ENCODE peak calls at places on chromosomes 7 and 10, in ten cellular contexts. One of them, this sample, is unnamed.
A peak's percentile ranks its signal among the peaks of the same experiment; 100 is the strongest.

GRCh38 chr10:49115015-49115795 is at the start of gene VSTM4:
- DNase-seq in CD8-positive, alpha-beta T cell: no peak
- DNase-seq in bronchial epithelial cell: no peak
- DNase-seq in tibial nerve: peak; percentile 23
- DNase-seq in PC-3: no peak
- DNase-seq in endothelial cell of umbilical vein: peak; percentile 20
- DNase-seq in psoas muscle: peak; percentile 67
- DNase-seq in transverse colon: no peak
- DNase-seq in brain microvascular endothelial cell: peak; percentile 45
- DNase-seq in ovary: peak; percentile 60
- DNase-seq in this sample: peak; percentile 47

GRCh38 chr7:30543815-30544525 is 39.3 kb upstream of the GGCT start:
- DNase-seq in CD8-positive, alpha-beta T cell: no peak
- DNase-seq in bronchial epithelial cell: no peak
- DNase-seq in tibial nerve: no peak
- DNase-seq in PC-3: no peak
- DNase-seq in endothelial cell of umbilical vein: no peak
- DNase-seq in psoas muscle: no peak
- DNase-seq in transverse colon: no peak
- DNase-seq in brain microvascular endothelial cell: no peak
- DNase-seq in ovary: no peak
- DNase-seq in this sample: no peak

GRCh38 chr10:86763404-86763803 is 7.0 kb downstream of the BMPR1A start:
- DNase-seq in CD8-positive, alpha-beta T cell: no peak
- DNase-seq in bronchial epithelial cell: no peak
- DNase-seq in tibial nerve: no peak
- DNase-seq in PC-3: no peak
- DNase-seq in endothelial cell of umbilical vein: no peak
- DNase-seq in psoas muscle: no peak
- DNase-seq in transverse colon: no peak
- DNase-seq in brain microvascular endothelial cell: no peak
- DNase-seq in ovary: no peak
- DNase-seq in this sample: no peak

GRCh38 chr10:44647877-44648542 is 263.1 kb upstream of the CXCL12 start:
- DNase-seq in CD8-positive, alpha-beta T cell: no peak
- DNase-seq in bronchial epithelial cell: peak; percentile 6
- DNase-seq in tibial nerve: peak; percentile 41
- DNase-seq in PC-3: no peak
- DNase-seq in endothelial cell of umbilical vein: no peak
- DNase-seq in psoas muscle: no peak
- DNase-seq in transverse colon: no peak
- DNase-seq in brain microvascular endothelial cell: no peak
- DNase-seq in ovary: peak; percentile 38
- DNase-seq in this sample: no peak

GRCh38 chr7:56493704-56494450 is 377.7 kb upstream of the NUPR2 start:
- DNase-seq in CD8-positive, alpha-beta T cell: no peak
- DNase-seq in bronchial epithelial cell: no peak
- DNase-seq in tibial nerve: no peak
- DNase-seq in PC-3: no peak
- DNase-seq in endothelial cell of umbilical vein: no peak
- DNase-seq in psoas muscle: no peak
- DNase-seq in transverse colon: no peak
- DNase-seq in brain microvascular endothelial cell: no peak
- DNase-seq in ovary: no peak
- DNase-seq in this sample: no peak

GRCh38 chr10:123929791-123930190 is 38.2 kb upstream of the CPXM2 start:
- DNase-seq in CD8-positive, alpha-beta T cell: no peak
- DNase-seq in bronchial epithelial cell: no peak
- DNase-seq in tibial nerve: no peak
- DNase-seq in PC-3: no peak
- DNase-seq in endothelial cell of umbilical vein: no peak
- DNase-seq in psoas muscle: no peak
- DNase-seq in transverse colon: no peak
- DNase-seq in brain microvascular endothelial cell: no peak
- DNase-seq in ovary: no peak
- DNase-seq in this sample: no peak

GRCh38 chr10:129641982-129642381 is 174.9 kb downstream of the MGMT start:
- DNase-seq in CD8-positive, alpha-beta T cell: no peak
- DNase-seq in bronchial epithelial cell: no peak
- DNase-seq in tibial nerve: no peak
- DNase-seq in PC-3: no peak
- DNase-seq in endothelial cell of umbilical vein: no peak
- DNase-seq in psoas muscle: no peak
- DNase-seq in transverse colon: no peak
- DNase-seq in brain microvascular endothelial cell: no peak
- DNase-seq in ovary: no peak
- DNase-seq in this sample: no peak

GRCh38 chr7:31690892-31691291 is 3.9 kb downstream of the PPP1R17 start:
- DNase-seq in CD8-positive, alpha-beta T cell: no peak
- DNase-seq in bronchial epithelial cell: no peak
- DNase-seq in tibial nerve: no peak
- DNase-seq in PC-3: no peak
- DNase-seq in endothelial cell of umbilical vein: no peak
- DNase-seq in psoas muscle: no peak
- DNase-seq in transverse colon: no peak
- DNase-seq in brain microvascular endothelial cell: no peak
- DNase-seq in ovary: no peak
- DNase-seq in this sample: no peak

DNA sequence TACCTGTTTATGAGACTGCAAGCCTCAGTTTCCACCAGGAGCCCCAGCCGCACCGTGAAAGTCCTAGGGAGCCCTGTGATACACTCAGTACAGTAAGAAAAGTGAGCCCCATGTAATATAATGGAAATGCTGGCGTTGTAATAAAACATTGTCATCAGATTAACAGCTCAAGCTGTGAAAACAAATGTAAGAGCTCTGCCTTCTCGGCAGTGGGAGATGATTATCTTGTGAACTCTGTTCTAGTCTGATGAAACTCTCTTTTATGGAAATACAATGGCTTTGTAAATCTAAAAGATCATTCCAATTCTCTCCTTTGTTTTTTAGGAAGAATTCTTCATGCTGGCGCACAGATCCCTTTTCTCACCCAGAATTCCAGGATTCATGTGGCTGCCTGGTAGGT is 299.9 kb downstream of the ABCA13 start:
- DNase-seq in CD8-positive, alpha-beta T cell: no peak
- DNase-seq in bronchial epithelial cell: no peak
- DNase-seq in tibial nerve: no peak
- DNase-seq in PC-3: no peak
- DNase-seq in endothelial cell of umbilical vein: no peak
- DNase-seq in psoas muscle: no peak
- DNase-seq in transverse colon: no peak
- DNase-seq in brain microvascular endothelial cell: no peak
- DNase-seq in ovary: no peak
- DNase-seq in this sample: no peak
- TF ChIP-seq CTCF in CD8-positive, alpha-beta T cell: no peak
- TF ChIP-seq CTCF in bronchial epithelial cell: no peak
- TF ChIP-seq CTCF in tibial nerve: no peak
- TF ChIP-seq CTCF in PC-3: no peak
- TF ChIP-seq CTCF in endothelial cell of umbilical vein: no peak
- TF ChIP-seq CTCF in psoas muscle: no peak
- TF ChIP-seq CTCF in transverse colon: no peak
- TF ChIP-seq CTCF in brain microvascular endothelial cell: no peak
- TF ChIP-seq CTCF in ovary: no peak
- TF ChIP-seq CTCF in this sample: no peak

GRCh38 chr7:27122075-27122910 is 8.3 kb downstream of the HOXA4 start:
- DNase-seq in CD8-positive, alpha-beta T cell: no peak
- DNase-seq in bronchial epithelial cell: no peak
- DNase-seq in tibial nerve: no peak
- DNase-seq in PC-3: no peak
- DNase-seq in endothelial cell of umbilical vein: no peak
- DNase-seq in psoas muscle: no peak
- DNase-seq in transverse colon: peak; percentile 83
- DNase-seq in brain microvascular endothelial cell: no peak
- DNase-seq in ovary: no peak
- DNase-seq in this sample: no peak

GRCh38 chr7:27124096-27124978 is 6.2 kb downstream of the HOXA4 start:
- DNase-seq in CD8-positive, alpha-beta T cell: no peak
- DNase-seq in bronchial epithelial cell: no peak
- DNase-seq in tibial nerve: no peak
- DNase-seq in PC-3: no peak
- DNase-seq in endothelial cell of umbilical vein: peak; percentile 58
- DNase-seq in psoas muscle: no peak
- DNase-seq in transverse colon: peak; percentile 46
- DNase-seq in brain microvascular endothelial cell: no peak
- DNase-seq in ovary: no peak
- DNase-seq in this sample: no peak

GRCh38 chr7:27121656-27122055 is 8.9 kb downstream of the HOXA4 start:
- DNase-seq in CD8-positive, alpha-beta T cell: no peak
- DNase-seq in bronchial epithelial cell: no peak
- DNase-seq in tibial nerve: no peak
- DNase-seq in PC-3: no peak
- DNase-seq in endothelial cell of umbilical vein: no peak
- DNase-seq in psoas muscle: no peak
- DNase-seq in transverse colon: no peak
- DNase-seq in brain microvascular endothelial cell: no peak
- DNase-seq in ovary: no peak
- DNase-seq in this sample: no peak

GRCh38 chr7:27123477-27124053 is 7.0 kb downstream of the HOXA4 start:
- DNase-seq in CD8-positive, alpha-beta T cell: no peak
- DNase-seq in bronchial epithelial cell: no peak
- DNase-seq in tibial nerve: no peak
- DNase-seq in PC-3: no peak
- DNase-seq in endothelial cell of umbilical vein: no peak
- DNase-seq in psoas muscle: no peak
- DNase-seq in transverse colon: no peak
- DNase-seq in brain microvascular endothelial cell: no peak
- DNase-seq in ovary: no peak
- DNase-seq in this sample: no peak

DNA sequence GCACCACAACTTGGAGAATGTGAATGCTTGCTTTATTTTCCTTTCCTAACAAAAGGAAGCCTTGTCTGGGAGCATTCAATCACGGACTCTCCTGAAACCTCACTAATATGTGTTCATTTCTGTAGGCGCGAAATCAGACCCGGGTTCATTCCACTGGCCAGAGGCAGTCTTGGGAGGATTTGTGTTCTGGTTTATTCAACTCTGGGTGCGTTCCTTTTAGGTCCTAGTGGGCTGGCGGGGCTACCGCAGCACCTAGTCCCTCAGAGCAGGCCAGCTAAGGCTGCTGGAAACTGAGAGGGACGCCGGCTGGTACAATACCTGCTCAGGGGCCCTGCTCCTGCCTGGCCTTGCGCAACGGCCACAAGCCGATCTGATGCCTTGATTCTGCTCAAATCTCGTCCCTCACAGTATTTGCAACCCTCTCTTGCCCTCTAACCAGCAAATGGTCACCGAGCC is 7.5 kb downstream of the HOXA4 start:
- DNase-seq in CD8-positive, alpha-beta T cell: no peak
- DNase-seq in bronchial epithelial cell: no peak
- DNase-seq in tibial nerve: no peak
- DNase-seq in PC-3: no peak
- DNase-seq in endothelial cell of umbilical vein: no peak
- DNase-seq in psoas muscle: no peak
- DNase-seq in transverse colon: no peak
- DNase-seq in brain microvascular endothelial cell: no peak
- DNase-seq in ovary: no peak
- DNase-seq in this sample: no peak
- H3K27me3 ChIP-seq in CD8-positive, alpha-beta T cell: no peaks in the 10 kb centered on the region
- H3K27me3 ChIP-seq in bronchial epithelial cell: peaks cover 78% of the 10 kb centered on the region
- H3K27me3 ChIP-seq in tibial nerve: peaks cover 31% of the 10 kb centered on the region
- H3K27me3 ChIP-seq in PC-3: no peaks in the 10 kb centered on the region
- H3K27me3 ChIP-seq in endothelial cell of umbilical vein: no peaks in the 10 kb centered on the region
- H3K27me3 ChIP-seq in psoas muscle: no peaks in the 10 kb centered on the region
- H3K27me3 ChIP-seq in transverse colon: no peaks in the 10 kb centered on the region
- H3K27me3 ChIP-seq in brain microvascular endothelial cell: peaks cover 91% of the 10 kb centered on the region
- H3K27me3 ChIP-seq in ovary: no peaks in the 10 kb centered on the region
- H3K27me3 ChIP-seq in this sample: peaks cover 100% of the 10 kb centered on the region

GRCh38 chr7:98771519-98772241 is 98.1 kb downstream of the TMEM130 start:
- DNase-seq in CD8-positive, alpha-beta T cell: no peak
- DNase-seq in bronchial epithelial cell: peak; percentile 6
- DNase-seq in tibial nerve: no peak
- DNase-seq in PC-3: no peak
- DNase-seq in endothelial cell of umbilical vein: no peak
- DNase-seq in psoas muscle: no peak
- DNase-seq in transverse colon: peak; percentile 29
- DNase-seq in brain microvascular endothelial cell: peak; percentile 31
- DNase-seq in ovary: no peak
- DNase-seq in this sample: no peak

GRCh38 chr7:98777051-98777450 is 92.8 kb downstream of the TMEM130 start:
- DNase-seq in CD8-positive, alpha-beta T cell: no peak
- DNase-seq in bronchial epithelial cell: no peak
- DNase-seq in tibial nerve: no peak
- DNase-seq in PC-3: no peak
- DNase-seq in endothelial cell of umbilical vein: no peak
- DNase-seq in psoas muscle: no peak
- DNase-seq in transverse colon: no peak
- DNase-seq in brain microvascular endothelial cell: no peak
- DNase-seq in ovary: no peak
- DNase-seq in this sample: no peak

GRCh38 chr7:98774893-98775292 is 94.9 kb downstream of the TMEM130 start:
- DNase-seq in CD8-positive, alpha-beta T cell: no peak
- DNase-seq in bronchial epithelial cell: no peak
- DNase-seq in tibial nerve: no peak
- DNase-seq in PC-3: no peak
- DNase-seq in endothelial cell of umbilical vein: no peak
- DNase-seq in psoas muscle: no peak
- DNase-seq in transverse colon: no peak
- DNase-seq in brain microvascular endothelial cell: no peak
- DNase-seq in ovary: no peak
- DNase-seq in this sample: no peak

DNA sequence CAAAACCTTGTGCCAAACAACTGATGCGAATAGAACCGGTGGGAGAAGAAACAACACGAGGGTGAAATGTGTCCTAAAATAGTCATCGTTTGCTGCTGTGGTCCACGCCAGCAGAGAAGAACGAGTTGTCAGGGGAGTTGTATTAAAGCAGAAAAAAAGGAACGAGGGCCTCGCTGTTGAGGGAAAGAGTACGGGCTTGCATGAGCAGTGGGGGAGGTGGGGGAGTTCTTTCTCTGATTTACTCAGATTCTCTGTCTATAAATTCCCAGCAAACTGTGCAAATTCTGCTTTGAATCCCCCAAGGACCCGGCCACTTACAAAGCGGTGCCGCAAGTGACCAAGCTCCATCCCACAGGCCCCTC is 97.6 kb downstream of the TMEM130 start:
- DNase-seq in CD8-positive, alpha-beta T cell: no peak
- DNase-seq in bronchial epithelial cell: no peak
- DNase-seq in tibial nerve: no peak
- DNase-seq in PC-3: no peak
- DNase-seq in endothelial cell of umbilical vein: no peak
- DNase-seq in psoas muscle: no peak
- DNase-seq in transverse colon: no peak
- DNase-seq in brain microvascular endothelial cell: no peak
- DNase-seq in ovary: no peak
- DNase-seq in this sample: no peak
- H3K4me3 ChIP-seq in CD8-positive, alpha-beta T cell: no peak overlapping the region
- H3K4me3 ChIP-seq in bronchial epithelial cell: no peak overlapping the region
- H3K4me3 ChIP-seq in tibial nerve: no peak overlapping the region
- H3K4me3 ChIP-seq in PC-3: no peak overlapping the region
- H3K4me3 ChIP-seq in endothelial cell of umbilical vein: no peak overlapping the region
- H3K4me3 ChIP-seq in psoas muscle: no peak overlapping the region
- H3K4me3 ChIP-seq in transverse colon: no peak overlapping the region
- H3K4me3 ChIP-seq in brain microvascular endothelial cell: no peak overlapping the region
- H3K4me3 ChIP-seq in ovary: no peak overlapping the region
- H3K4me3 ChIP-seq in this sample: no peak overlapping the region

DNA sequence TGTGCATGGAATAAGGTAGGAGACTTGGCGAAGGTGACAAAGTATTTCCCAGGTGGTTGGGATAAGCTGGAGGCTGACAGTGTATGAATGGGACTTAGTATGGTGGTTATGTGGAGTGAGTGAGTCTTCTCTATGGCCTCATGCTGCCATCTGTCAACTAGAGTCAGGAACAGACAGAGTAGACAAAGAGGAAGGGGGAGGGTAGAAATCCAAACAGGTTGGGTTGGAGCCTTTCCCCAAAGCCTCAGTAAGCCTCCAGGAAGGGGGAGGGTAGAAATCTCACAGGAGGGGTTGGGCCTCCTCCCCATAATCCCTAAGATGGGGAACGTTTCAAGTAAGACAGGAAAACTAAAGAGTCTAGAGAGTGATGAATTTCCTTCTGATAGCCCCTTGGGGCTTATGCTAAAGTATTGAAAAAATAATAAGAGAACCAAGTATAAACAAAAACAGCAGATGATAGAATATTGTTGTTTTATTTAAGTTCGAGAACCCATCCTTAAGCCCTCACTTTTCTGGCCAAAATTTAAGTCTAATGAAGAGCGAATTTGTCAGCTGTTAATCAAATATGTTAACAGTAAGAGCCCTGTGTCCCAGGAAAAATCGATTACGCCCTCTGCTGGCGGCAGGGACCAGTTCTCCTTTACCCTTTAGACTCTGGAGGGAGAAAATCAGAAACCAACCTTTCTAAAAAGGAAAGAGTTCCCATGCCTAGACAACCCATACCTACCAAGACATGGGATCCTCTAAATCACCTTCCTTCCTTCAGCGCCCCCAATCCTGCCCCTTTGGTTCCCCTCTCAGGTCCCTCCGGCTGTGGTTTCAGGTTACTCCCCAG is 1.8 kb upstream of the AKR1B15 start:
- DNase-seq in CD8-positive, alpha-beta T cell: peak; percentile 62
- DNase-seq in bronchial epithelial cell: peak; percentile 70
- DNase-seq in tibial nerve: peak; percentile 80
- DNase-seq in PC-3: peak; percentile 74
- DNase-seq in endothelial cell of umbilical vein: peak; percentile 79
- DNase-seq in psoas muscle: peak; percentile 88
- DNase-seq in transverse colon: peak; percentile 83
- DNase-seq in brain microvascular endothelial cell: no peak
- DNase-seq in ovary: peak; percentile 72
- DNase-seq in this sample: peak; percentile 74
- TF ChIP-seq CTCF in CD8-positive, alpha-beta T cell: peak; percentile 59
- TF ChIP-seq CTCF in bronchial epithelial cell: peak; percentile 81
- TF ChIP-seq CTCF in tibial nerve: peak; percentile 71
- TF ChIP-seq CTCF in PC-3: peak; percentile 96
- TF ChIP-seq CTCF in endothelial cell of umbilical vein: peak; percentile 90
- TF ChIP-seq CTCF in psoas muscle: peak; percentile 89
- TF ChIP-seq CTCF in transverse colon: peak; percentile 89
- TF ChIP-seq CTCF in brain microvascular endothelial cell: peak; percentile 90
- TF ChIP-seq CTCF in ovary: peak; percentile 30
- TF ChIP-seq CTCF in this sample: peak; percentile 92